ENCODE peak calls at places on chromosomes 6 and 20, in four cellular contexts. Y, T, Z and W are unnamed samples.
A peak's percentile ranks its signal among the peaks of the same experiment; 100 is the strongest.

GRCh38 chr6:53344993-53345392 is 3.8 kb downstream of the ELOVL5 start:
- DNase-seq in Y (no peak), T (no peak), Z (no peak), W (no peak)

GRCh38 chr6:35218456-35218855 is 4.7 kb downstream of the SCUBE3 start:
- DNase-seq in Y (no peak), T (no peak), Z (no peak), W (no peak)

GRCh38 chr6:133843098-133843497 is 45.8 kb upstream of the TCF21 start:
- DNase-seq in Y (no peak), T (no peak), Z (no peak), W (no peak)

GRCh38 chr6:73285674-73286283 is 22.8 kb upstream of the KHDC1 start:
- DNase-seq in Y (no peak), T (no peak), Z (no peak), W (peak; percentile 55)

GRCh38 chr6:87658516-87658915 is 43.5 kb downstream of the AKIRIN2 start:
- DNase-seq in Y (no peak), T (no peak), Z (no peak), W (no peak)

GRCh38 chr20:45704969-45705637 is at the start of gene WFDC10B:
- DNase-seq in Y (no peak), T (no peak), Z (no peak), W (no peak)

GRCh38 chr6:7426447-7427169 is 37.0 kb downstream of the RIOK1 start:
- DNase-seq in Y (no peak), T (no peak), Z (no peak), W (no peak)

GRCh38 chr6:147156799-147157382 is 47.3 kb upstream of the STXBP5 start:
- DNase-seq in Y (no peak), T (no peak), Z (no peak), W (peak; percentile 56)

GRCh38 chr6:79410806-79411205 is 126.4 kb downstream of the LCA5 start:
- DNase-seq in Y (no peak), T (no peak), Z (no peak), W (no peak)

GRCh38 chr20:1806456-1806855 is 88.8 kb upstream of the SIRPA start:
- DNase-seq in Y (no peak), T (no peak), Z (no peak), W (no peak)

GRCh38 chr6:35302604-35303218 is 5.1 kb downstream of the DEF6 start:
- DNase-seq in Y (no peak), T (peak; percentile 40), Z (no peak), W (no peak)

GRCh38 chr6:141598487-141598886 is 534.2 kb upstream of the GJE1 start:
- DNase-seq in Y (no peak), T (no peak), Z (no peak), W (no peak)

DNA sequence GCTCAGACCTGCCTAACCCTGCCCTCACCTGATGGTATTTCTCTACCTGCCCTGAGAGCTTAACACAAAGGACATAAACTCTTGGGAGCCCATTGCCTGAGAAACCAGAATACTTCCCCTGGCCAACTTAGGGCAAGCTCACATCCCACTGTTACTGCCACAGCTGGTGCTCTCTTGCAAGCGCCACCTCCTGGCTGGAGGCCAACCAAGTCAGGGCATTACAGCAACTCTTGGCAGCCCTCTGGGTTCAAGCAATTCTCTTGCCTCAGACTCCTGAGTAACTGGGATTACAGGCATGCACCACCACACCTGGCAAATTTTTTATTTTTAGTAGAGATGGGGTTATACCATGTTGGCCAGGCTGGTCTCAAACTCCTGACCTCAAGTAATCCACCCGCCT is 70.1 kb downstream of the HECA start:
- DNase-seq in Y (no peak), T (no peak), Z (no peak), W (no peak)
- TF ChIP-seq CTCF in Y (no peak), T (no peak), Z (no peak), W (no peak)

DNA sequence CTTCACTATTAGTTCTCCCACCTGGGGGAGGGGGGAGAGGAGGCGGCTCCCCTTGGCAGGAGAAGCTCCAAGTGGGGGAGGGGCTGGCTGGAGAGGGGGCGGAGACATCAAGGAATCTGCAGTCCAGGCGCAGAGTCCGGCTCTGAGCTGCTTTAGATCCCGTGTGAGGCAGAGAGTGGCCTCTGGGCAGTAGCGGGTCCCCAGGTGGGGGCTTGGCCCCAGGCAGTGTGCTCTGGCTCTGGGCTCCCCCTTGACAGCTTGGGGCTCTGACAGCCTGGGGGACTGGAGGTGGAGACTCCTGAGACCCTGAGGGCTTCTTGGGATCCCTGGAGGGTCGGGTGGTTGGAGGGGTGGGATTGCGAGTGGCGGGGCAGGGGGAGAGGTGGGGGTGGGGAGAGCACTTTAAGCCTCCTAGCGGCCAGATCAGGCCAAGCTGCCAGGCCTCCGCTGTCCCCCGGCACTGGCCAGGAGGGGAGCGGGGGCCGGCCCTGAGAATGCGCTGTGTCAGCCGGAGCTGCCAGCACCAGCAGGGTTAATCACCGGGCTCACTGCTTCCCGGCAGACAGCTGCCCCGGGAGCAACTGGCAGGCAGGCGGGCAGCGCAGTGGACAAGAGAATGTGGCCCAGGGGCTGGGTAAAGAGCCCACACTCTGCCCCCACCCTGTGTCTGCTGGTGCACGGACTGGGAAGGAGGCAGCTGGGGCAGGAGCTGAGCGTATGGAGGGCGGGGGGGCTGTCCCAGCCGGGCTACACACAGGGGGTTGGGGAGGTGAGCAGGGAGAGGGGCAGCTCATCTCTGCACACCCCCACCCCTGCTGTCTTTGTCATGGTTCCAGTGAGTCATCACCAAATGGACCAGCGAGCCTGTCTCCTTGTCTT is 1.8 kb upstream of the LAMA5 start:
- DNase-seq in Y (no peak), T (no peak), Z (no peak), W (peak; percentile 41)
- TF ChIP-seq CTCF in Y (peak; percentile 48), T (peak; percentile 45), Z (peak; percentile 76), W (peak; percentile 75)

DNA sequence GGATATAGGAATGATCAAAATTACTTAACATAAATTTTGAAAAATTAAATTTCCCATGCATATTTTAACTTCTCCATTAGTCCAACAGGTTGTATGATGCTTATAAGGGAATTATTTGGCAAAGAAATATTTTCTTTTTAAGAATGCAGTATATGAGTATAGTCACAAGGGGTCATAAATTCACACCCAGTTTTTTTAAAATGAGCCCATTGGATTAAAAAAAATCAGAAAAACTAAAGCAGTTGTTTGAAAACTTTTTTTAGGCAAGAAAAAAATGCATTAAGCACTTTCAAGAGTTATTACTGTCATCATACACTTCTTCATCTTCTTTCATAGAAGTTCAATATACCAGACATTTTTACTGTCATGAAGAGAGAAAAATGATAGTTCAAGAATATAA is 404.2 kb upstream of the FLRT3 start:
- DNase-seq in Y (no peak), T (no peak), Z (no peak), W (no peak)
- TF ChIP-seq CTCF in Y (no peak), T (no peak), Z (no peak), W (no peak)

GRCh38 chr20:47173596-47174216 is 182.8 kb downstream of the ZMYND8 start:
- DNase-seq in Y (no peak), T (no peak), Z (no peak), W (no peak)
- TF ChIP-seq CTCF in Y (no peak), T (no peak), Z (no peak), W (peak; percentile 24)

GRCh38 chr6:151056230-151056907 is 183.4 kb upstream of the AKAP12 start:
- DNase-seq in Y (no peak), T (no peak), Z (no peak), W (no peak)

GRCh38 chr6:151051164-151051563 is 185.7 kb downstream of the MTHFD1L start:
- DNase-seq in Y (no peak), T (no peak), Z (no peak), W (no peak)

GRCh38 chr6:151054304-151054703 is 185.5 kb upstream of the AKAP12 start:
- DNase-seq in Y (no peak), T (no peak), Z (no peak), W (no peak)

DNA sequence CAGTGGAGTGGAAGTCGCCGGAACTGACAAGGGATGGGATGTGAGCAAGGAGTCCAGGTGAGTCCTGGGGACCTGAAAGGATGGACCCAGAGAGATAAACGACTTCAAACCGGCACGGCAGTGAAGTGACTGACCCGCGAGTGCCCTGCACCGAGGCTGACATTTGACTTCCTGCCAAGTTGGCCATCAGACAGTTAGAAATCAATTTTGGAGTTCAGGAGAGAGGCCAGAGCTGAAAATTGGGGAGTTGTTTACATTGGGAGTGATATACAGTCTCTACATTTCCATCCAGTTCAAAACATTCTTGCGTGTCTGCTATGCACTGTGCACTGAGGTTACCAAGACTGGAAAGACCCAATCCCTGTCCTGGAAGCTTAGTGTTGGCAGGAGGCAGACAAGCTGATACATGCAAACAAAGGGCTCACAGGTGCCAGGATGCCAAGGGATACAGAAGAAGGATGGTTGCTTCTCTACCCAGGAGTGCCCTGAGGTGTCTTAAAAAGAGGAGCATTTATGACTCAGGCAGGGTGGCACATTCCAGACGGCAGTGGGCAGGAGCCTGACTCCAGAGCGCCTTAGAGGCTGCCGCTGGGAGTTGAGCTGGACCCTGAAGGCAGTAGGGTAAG is 186.6 kb downstream of the MTHFD1L start:
- DNase-seq in Y (no peak), T (no peak), Z (no peak), W (no peak)
- TF ChIP-seq CTCF in Y (no peak), T (no peak), Z (no peak), W (no peak)

GRCh38 chr6:117344444-117345291 is 79.3 kb downstream of the VGLL2 start:
- DNase-seq in Y (no peak), T (no peak), Z (no peak), W (no peak)

GRCh38 chr6:117345292-117345610 is 79.9 kb downstream of the VGLL2 start:
- DNase-seq in Y (no peak), T (no peak), Z (no peak), W (no peak)

GRCh38 chr6:117351521-117351920 is 74.2 kb downstream of the ROS1 start:
- DNase-seq in Y (no peak), T (no peak), Z (no peak), W (no peak)

GRCh38 chr6:117346142-117346930 is 79.4 kb downstream of the ROS1 start:
- DNase-seq in Y (no peak), T (no peak), Z (no peak), W (peak; percentile 41)
- TF ChIP-seq CTCF in Y (peak; percentile 52), T (peak; percentile 47), Z (peak; percentile 59), W (peak; percentile 85)

DNA sequence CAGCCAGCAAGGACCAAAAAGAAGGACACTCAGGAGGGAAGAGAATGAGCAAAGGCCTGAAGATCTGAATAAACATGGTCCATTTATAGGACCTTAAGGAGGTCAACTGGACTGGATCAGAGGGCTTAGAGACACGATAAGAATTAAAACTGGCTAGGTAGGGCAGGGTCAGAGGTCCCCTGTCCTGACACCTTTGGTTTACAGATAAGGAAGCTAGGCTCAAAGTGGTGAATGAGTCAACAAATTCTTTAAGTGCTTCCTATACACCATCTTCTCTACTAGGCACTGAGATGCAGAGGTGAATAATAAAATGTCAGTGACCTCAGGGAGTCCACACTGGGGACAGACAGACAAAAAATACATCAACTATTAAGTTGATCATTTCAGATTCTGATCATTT is 70.3 kb downstream of the HIVEP2 start:
- DNase-seq in Y (no peak), T (no peak), Z (no peak), W (no peak)
- TF ChIP-seq CTCF in Y (no peak), T (no peak), Z (no peak), W (no peak)